ENCODE peak calls at places on chromosomes 6 and 20, in four cellular contexts. M is left cardiac atrium; U is stimulated activated CD8-positive, alpha-beta memory T cell treated with anti-CD3 and anti-CD28 coated beads, Interleukin-4, amount 100 ng/mL, for 48 hours; E is central memory CD4-positive, alpha-beta T cell. K is an unnamed sample.

GRCh38 chr6:86791476-86791875 is 145.9 kb upstream of the HTR1E start:
- DNase-seq in M (no peak), U (no peak), E (no peak), K (no peak)

GRCh38 chr20:32236819-32237218 is 29.1 kb downstream of the POFUT1 start:
- DNase-seq in M (no peak), U (no peak), E (no peak), K (no peak)

GRCh38 chr20:49345538-49345937 is 67.7 kb upstream of the ZNFX1 start:
- DNase-seq in M (peak), U (no peak), E (no peak), K (peak)

GRCh38 chr20:22601361-22602141 is 17.2 kb upstream of the FOXA2 start:
- DNase-seq in M (no peak), U (no peak), E (no peak), K (no peak)

GRCh38 chr6:37850728-37851285 is 31.3 kb downstream of the ZFAND3 start:
- DNase-seq in M (no peak), U (no peak), E (no peak), K (no peak)

GRCh38 chr6:24430086-24430485 is 27.4 kb downstream of the MRS2 start:
- DNase-seq in M (no peak), U (no peak), E (no peak), K (no peak)

GRCh38 chr20:32559753-32560380 is 25.3 kb downstream of the NOL4L start:
- DNase-seq in M (no peak), U (no peak), E (no peak), K (no peak)

GRCh38 chr20:34377072-34377847 is 14.2 kb downstream of the ITCH start:
- DNase-seq in M (no peak), U (no peak), E (no peak), K (no peak)

GRCh38 chr20:56289652-56290051 is 41.1 kb downstream of the MC3R start:
- DNase-seq in M (no peak), U (no peak), E (no peak), K (no peak)

GRCh38 chr6:74557236-74557635 is 648.6 kb downstream of the COL12A1 start:
- DNase-seq in M (no peak), U (no peak), E (no peak), K (no peak)

GRCh38 chr6:170224694-170225660 is 65.9 kb downstream of the DLL1 start:
- DNase-seq in M (no peak), U (no peak), E (no peak), K (no peak)

GRCh38 chr6:97668716-97669115 is 385.7 kb upstream of the MMS22L start:
- DNase-seq in M (peak), U (no peak), E (no peak), K (no peak)

GRCh38 chr20:34404803-34405202 is 41.7 kb downstream of the ITCH start:
- DNase-seq in M (no peak), U (no peak), E (no peak), K (no peak)

GRCh38 chr6:112037783-112038216 is 16.1 kb upstream of the CCN6 start:
- DNase-seq in M (peak), U (no peak), E (no peak), K (peak)

GRCh38 chr6:123393333-123393732 is 243.4 kb downstream of the TRDN start:
- DNase-seq in M (no peak), U (no peak), E (no peak), K (no peak)

GRCh38 chr6:5135783-5136376 is 50.7 kb downstream of the PPP1R3G start:
- DNase-seq in M (no peak), U (peak), E (no peak), K (no peak)

GRCh38 chr6:167906899-167907298 is 80.2 kb downstream of the AFDN start:
- DNase-seq in M (peak), U (no peak), E (no peak), K (no peak)

GRCh38 chr6:61894536-61894935 is 391.5 kb downstream of the KHDRBS2 start:
- DNase-seq in M (no peak), U (no peak), E (no peak), K (no peak)

GRCh38 chr6:73927421-73927820 is 231.4 kb downstream of the CD109 start:
- DNase-seq in M (no peak), U (no peak), E (no peak), K (no peak)

GRCh38 chr20:35541118-35541782 is 628 bp upstream of the ERGIC3 start:
- DNase-seq in M (no peak), U (no peak), E (no peak), K (no peak)

GRCh38 chr6:25223421-25224052 is 55.6 kb upstream of the CARMIL1 start:
- DNase-seq in M (peak), U (peak), E (peak), K (peak)

GRCh38 chr6:52407467-52407866 is 12.7 kb upstream of the EFHC1 start:
- DNase-seq in M (no peak), U (no peak), E (no peak), K (no peak)

GRCh38 chr6:70180183-70180903 is 122.5 kb downstream of the COL9A1 start:
- DNase-seq in M (no peak), U (no peak), E (no peak), K (no peak)

GRCh38 chr6:110476046-110476849 is at the start of gene SLC22A16:
- DNase-seq in M (peak), U (no peak), E (no peak), K (peak)

K was measured in aorta.